ENCODE peak calls at places on chromosomes 3 and 15, in nine cellular contexts. T, G, Y, A, L, O, Q, K and D are unnamed samples.
A peak's percentile ranks its signal among the peaks of the same experiment; 100 is the strongest.

GRCh38 chr15:96270581-96271172 is 59.8 kb upstream of the NR2F2 start:
- DNase-seq in A (no peak), L (peak; percentile 88), O (peak; percentile 42), G (no peak), K (no peak), Y (no peak), T (no peak), Q (no peak), D (no peak)

GRCh38 chr15:87846746-87847145 is 409.8 kb downstream of the NTRK3 start:
- DNase-seq in G (no peak), A (no peak), K (no peak), L (peak; percentile 43), Y (no peak), O (no peak), T (no peak), Q (no peak), D (no peak)

GRCh38 chr3:105368575-105369500 is 2.1 kb downstream of the ALCAM start:
- DNase-seq in K (peak; percentile 13), T (peak; percentile 88), Y (peak; percentile 25), A (peak; percentile 79), Q (peak; percentile 42), L (peak; percentile 83), O (peak; percentile 69), G (peak; percentile 28), D (peak; percentile 67)

GRCh38 chr15:28960979-28961378 is 75.2 kb downstream of the APBA2 start:
- DNase-seq in A (no peak), K (no peak), L (peak; percentile 94), Y (no peak), O (peak; percentile 89), Q (no peak), G (no peak), T (no peak), D (peak; percentile 32)

GRCh38 chr15:46365612-46366011 is 730.8 kb downstream of the SQOR start:
- DNase-seq in L (peak; percentile 78), O (no peak), Y (no peak), K (peak; percentile 62), T (no peak), A (no peak), Q (no peak), G (no peak), D (no peak)

GRCh38 chr15:38886315-38887163 is 321.9 kb upstream of the RASGRP1 start:
- DNase-seq in T (no peak), K (no peak), L (peak; percentile 75), G (no peak), Y (no peak), A (peak; percentile 47), Q (no peak), O (peak; percentile 78), D (no peak)

GRCh38 chr15:76840830-76841460 is 64.2 kb downstream of the SCAPER start:
- DNase-seq in K (peak; percentile 30), L (peak; percentile 40), A (peak; percentile 21), T (peak; percentile 45), O (peak; percentile 48), Y (peak; percentile 43), G (no peak), Q (no peak), D (peak; percentile 28)

GRCh38 chr15:92527197-92527596 is 128.4 kb downstream of the FAM174B start:
- DNase-seq in O (no peak), Y (no peak), L (peak; percentile 66), G (peak; percentile 32), A (no peak), T (peak; percentile 54), Q (no peak), K (no peak), D (no peak)

GRCh38 chr3:29416514-29416913 is 135.6 kb downstream of the RBMS3 start:
- DNase-seq in L (peak; percentile 50), A (no peak), O (no peak), Y (no peak), G (no peak), T (no peak), K (no peak), Q (no peak), D (no peak)

GRCh38 chr3:70963412-70963811 is 620.1 kb downstream of the FOXP1 start:
- DNase-seq in A (no peak), Q (no peak), L (no peak), O (no peak), K (no peak), G (no peak), Y (no peak), T (no peak), D (no peak)

GRCh38 chr3:121483290-121483689 is 62.5 kb downstream of the POLQ start:
- DNase-seq in O (no peak), Q (no peak), A (no peak), G (no peak), K (no peak), Y (no peak), L (peak; percentile 66), T (no peak), D (no peak)